ENCODE peak calls at places on chromosomes 13 and 19, in four cellular contexts. H is GM12878, L is K562, W is HepG2. O is an unnamed sample.

GRCh38 chr13:110638814-110639806 is 23.8 kb downstream of the NAXD start:
- DNase-seq in L (no peak), W (no peak), H (no peak), O (no peak)

GRCh38 chr19:2607712-2608601 is 94.5 kb downstream of the GNG7 start:
- DNase-seq in H (peak), W (no peak), L (no peak), O (no peak)

GRCh38 chr13:34011552-34012085 is 193.7 kb downstream of the RFC3 start:
- DNase-seq in H (no peak), L (no peak), W (peak), O (no peak)

GRCh38 chr19:14369399-14370168 is 11.7 kb upstream of the ADGRE5 start:
- DNase-seq in W (no peak), H (no peak), L (peak), O (no peak)

GRCh38 chr13:105990256-105990958 is 545.1 kb downstream of the EFNB2 start:
- DNase-seq in H (no peak), W (no peak), L (no peak), O (no peak)

GRCh38 chr13:30829145-30829544 is 76.9 kb upstream of the MEDAG start:
- DNase-seq in L (no peak), W (peak), H (no peak), O (no peak)

GRCh38 chr19:35882074-35882832 is 13.9 kb downstream of the APLP1 start:
- DNase-seq in W (peak), L (peak), H (peak), O (peak)

GRCh38 chr19:18802354-18802753 is 11.2 kb upstream of the COMP start:
- DNase-seq in L (peak), H (no peak), W (peak), O (no peak)

GRCh38 chr19:13979224-13979623 is 26.9 kb downstream of the RFX1 start:
- DNase-seq in H (no peak), L (no peak), W (no peak), O (no peak)

GRCh38 chr13:75129331-75129730 is 352.6 kb downstream of the TBC1D4 start:
- DNase-seq in L (no peak), W (no peak), H (no peak), O (no peak)

GRCh38 chr13:109180905-109181425 is 551.6 kb downstream of the MYO16 start:
- DNase-seq in W (peak), L (no peak), H (no peak), O (no peak)

GRCh38 chr13:19927117-19927734 is 31.3 kb upstream of the ZMYM2 start:
- DNase-seq in L (no peak), H (no peak), W (peak), O (no peak)

GRCh38 chr13:52085416-52085815 is 43.5 kb downstream of the NEK5 start:
- DNase-seq in W (no peak), H (no peak), L (no peak), O (no peak)

GRCh38 chr13:107576430-107576829 is 638.9 kb downstream of the LIG4 start:
- DNase-seq in L (no peak), W (no peak), H (no peak), O (no peak)

GRCh38 chr13:75226755-75227435 is 255.1 kb downstream of the TBC1D4 start:
- DNase-seq in L (no peak), H (no peak), W (no peak), O (no peak)

GRCh38 chr19:12052571-12053169 is at the start of gene ZNF878:
- DNase-seq in W (peak), H (peak), L (peak), O (no peak)
- TF ChIP-seq TARDBP in W (peak), H (no peak), L (no peak), O (no peak)

GRCh38 chr19:44947041-44947581 is 1.3 kb downstream of the APOC2 start:
- DNase-seq in W (no peak), H (no peak), L (no peak), O (no peak)

GRCh38 chr19:44939668-44940067 is 2.4 kb upstream of the APOC4 start:
- DNase-seq in L (no peak), H (no peak), W (peak), O (no peak)

GRCh38 chr19:44943801-44944249 is 1.8 kb downstream of the APOC4 start:
- DNase-seq in L (peak), W (no peak), H (no peak), O (no peak)

GRCh38 chr19:44942067-44942571 is at the start of gene APOC4:
- DNase-seq in L (peak), W (no peak), H (no peak), O (no peak)
- TF ChIP-seq TARDBP in L (no peak), W (no peak), H (no peak), O (no peak)

GRCh38 chr13:31950121-31950810 is 81.3 kb upstream of the FRY start:
- DNase-seq in W (no peak), L (no peak), H (no peak), O (no peak)

GRCh38 chr13:31947506-31947905 is 84.1 kb upstream of the FRY start:
- DNase-seq in W (no peak), L (no peak), H (no peak), O (no peak)

GRCh38 chr13:31947105-31947504 is 84.5 kb upstream of the FRY start:
- DNase-seq in W (no peak), H (no peak), L (no peak), O (no peak)

GRCh38 chr13:31952641-31953380 is 78.8 kb upstream of the FRY start:
- DNase-seq in W (no peak), L (no peak), H (no peak), O (no peak)

DNA sequence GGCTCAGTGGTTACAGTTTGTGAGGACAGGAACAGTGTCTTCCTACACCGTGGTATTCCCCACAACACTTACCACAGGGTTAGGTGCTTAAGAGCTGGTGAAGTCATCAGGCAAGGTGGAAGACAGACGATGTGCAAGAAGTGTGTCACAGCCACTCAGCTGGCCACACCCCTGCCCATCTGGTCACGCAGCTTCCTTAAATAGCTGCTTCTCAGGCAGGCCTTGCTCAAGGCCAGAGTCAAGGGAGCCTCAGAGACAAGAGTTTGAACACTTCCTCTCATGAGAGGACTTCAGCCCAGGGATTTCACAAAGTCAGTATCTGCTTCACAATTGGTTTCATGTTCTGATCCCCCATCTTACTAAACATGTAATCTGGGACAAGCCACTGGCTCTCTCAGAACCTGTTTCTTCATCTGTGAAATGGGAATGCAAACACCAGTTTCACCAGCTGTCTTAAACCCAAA is 80.3 kb upstream of the FRY start:
- DNase-seq in W (no peak), H (peak), L (no peak), O (no peak)
- TF ChIP-seq TARDBP in W (no peak), H (no peak), L (no peak), O (no peak)

GRCh38 chr13:99176309-99177276 is 24.1 kb upstream of the UBAC2 start:
- DNase-seq in L (peak), W (peak), H (no peak), O (peak)
- TF ChIP-seq TARDBP in L (no peak), W (no peak), H (no peak), O (no peak)

GRCh38 chr19:50718255-50719118 is 1.1 kb downstream of the SHANK1 start:
- DNase-seq in L (peak), H (no peak), W (no peak), O (no peak)

GRCh38 chr19:50720921-50721291 is 1.3 kb upstream of the SHANK1 start:
- DNase-seq in H (no peak), L (no peak), W (no peak), O (no peak)

GRCh38 chr19:50720181-50720920 is 749 bp upstream of the SHANK1 start:
- DNase-seq in H (no peak), L (no peak), W (no peak), O (no peak)

GRCh38 chr19:50719119-50719435 is 525 bp downstream of the SHANK1 start:
- DNase-seq in L (no peak), H (no peak), W (no peak), O (no peak)

DNA sequence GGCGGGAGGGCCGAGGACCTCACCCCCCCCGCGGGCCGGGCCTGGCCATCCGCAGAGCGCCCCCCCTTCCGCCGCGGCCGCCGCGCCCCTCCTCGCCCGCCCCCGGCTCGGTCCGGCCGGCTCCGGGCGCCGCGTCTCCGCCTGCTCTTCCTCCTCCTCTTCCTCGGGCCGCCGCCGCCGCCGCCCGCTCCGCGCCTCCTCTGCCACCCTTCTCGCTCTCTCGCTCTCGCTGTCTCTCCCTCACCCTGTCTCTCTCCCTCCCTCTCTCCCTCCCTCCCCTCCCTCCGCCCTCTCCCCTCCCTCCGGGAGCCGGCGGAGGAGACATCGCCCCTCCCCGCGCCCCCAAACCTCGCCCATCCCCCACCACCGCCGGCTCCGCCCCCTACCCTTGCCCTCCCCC is at the start of gene SHANK1:
- DNase-seq in L (peak), W (no peak), H (no peak), O (no peak)
- TF ChIP-seq TARDBP in L (no peak), W (no peak), H (no peak), O (no peak)

GRCh38 chr13:99362362-99362761 is 55.2 kb upstream of the GPR183 start:
- DNase-seq in H (no peak), L (no peak), W (no peak), O (no peak)
- TF ChIP-seq TARDBP in H (no peak), L (no peak), W (no peak), O (no peak)

GRCh38 chr19:4371209-4371897 is 28.0 kb downstream of the MPND start:
- DNase-seq in H (no peak), W (no peak), L (no peak), O (no peak)
- TF ChIP-seq TARDBP in H (no peak), W (no peak), L (no peak), O (no peak)

DNA sequence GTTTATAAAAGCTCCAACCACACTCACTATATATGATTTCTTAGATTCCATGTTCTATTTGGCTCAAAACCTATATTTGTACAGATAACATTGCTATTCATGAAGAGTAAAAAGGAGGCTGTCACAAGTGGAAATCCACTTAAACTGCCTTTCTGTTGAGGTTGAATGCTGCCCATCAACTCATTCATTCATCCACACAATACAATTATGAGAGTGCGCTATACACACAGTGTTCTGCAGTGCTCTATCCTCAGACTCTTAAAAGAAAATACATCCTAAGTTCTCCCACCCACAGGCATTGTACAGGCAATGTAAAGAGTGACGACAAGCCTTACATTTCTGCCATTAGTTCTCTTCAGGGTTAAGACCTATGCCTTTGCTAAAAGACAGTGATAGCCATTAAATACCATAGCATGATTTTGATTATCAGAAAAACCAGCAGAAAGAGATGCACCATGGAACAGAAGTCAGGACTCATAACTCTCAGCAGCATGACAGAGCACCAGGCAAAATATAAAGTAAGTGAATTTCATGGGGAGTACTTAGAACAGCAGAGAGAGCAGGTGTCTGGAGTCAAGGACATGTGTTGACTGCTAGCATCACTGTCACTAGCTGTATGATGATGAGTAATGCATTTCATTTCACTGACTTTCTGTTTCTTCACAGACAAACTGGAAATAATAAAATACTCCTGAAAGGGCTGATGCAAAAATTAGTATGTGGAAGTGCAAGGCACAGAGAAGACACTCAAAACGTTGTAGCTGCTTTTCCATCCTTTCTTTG is 217.9 kb downstream of the RBM26 start:
- DNase-seq in L (no peak), W (no peak), H (no peak), O (no peak)
- TF ChIP-seq TARDBP in L (no peak), W (no peak), H (no peak), O (no peak)

DNA sequence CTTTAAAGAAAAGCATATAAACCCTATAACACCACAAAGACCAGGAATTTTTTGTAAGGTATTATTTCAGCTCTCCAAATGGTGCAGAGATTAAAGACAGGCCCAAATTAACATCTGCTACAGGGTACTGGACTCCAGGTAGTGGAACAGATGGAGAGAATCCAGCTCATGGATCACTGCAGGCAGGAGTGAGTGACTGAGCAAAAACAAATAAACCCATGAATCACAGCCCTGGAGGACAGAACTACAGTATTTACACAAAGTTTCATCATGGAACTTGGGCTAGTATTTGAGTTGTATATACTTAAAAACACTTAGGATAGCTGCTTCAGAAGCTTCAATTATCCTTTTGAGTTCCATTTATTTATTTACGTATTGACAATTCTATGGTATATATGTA is 132.8 kb upstream of the SPRY2 start:
- DNase-seq in H (no peak), W (peak), L (no peak), O (no peak)
- TF ChIP-seq TARDBP in H (no peak), W (no peak), L (no peak), O (no peak)

GRCh38 chr19:8245869-8246835 is 37.0 kb downstream of the CERS4 start:
- DNase-seq in L (no peak), H (no peak), W (peak), O (no peak)
- TF ChIP-seq TARDBP in L (no peak), H (no peak), W (peak), O (no peak)